ENCODE peak calls at places on chromosomes 5 and 9, in five cellular contexts. T, U, B, C and P are unnamed samples.
A peak's percentile ranks its signal among the peaks of the same experiment; 100 is the strongest.

GRCh38 chr5:111758284-111758628 is 1.3 kb upstream of the NREP start:
- DNase-seq in T (no peak), U (no peak), B (no peak), C (no peak), P (no peak)

GRCh38 chr5:173781826-173782670 is 106.1 kb upstream of the CPEB4 start:
- DNase-seq in T (peak; percentile 28), U (no peak), B (peak; percentile 75), C (peak; percentile 59), P (peak; percentile 37)

GRCh38 chr9:124110307-124110915 is 98.8 kb downstream of the LHX2 start:
- DNase-seq in T (no peak), U (peak; percentile 84), B (peak; percentile 43), C (peak; percentile 28), P (peak; percentile 33)

GRCh38 chr5:79975422-79975821 is 15.6 kb downstream of the MTX3 start:
- DNase-seq in T (no peak), U (no peak), B (no peak), C (no peak), P (no peak)

GRCh38 chr9:69115621-69116020 is 58.5 kb upstream of the TJP2 start:
- DNase-seq in T (no peak), U (no peak), B (no peak), C (no peak), P (no peak)

GRCh38 chr5:128920345-128921215 is 44.7 kb upstream of the SLC27A6 start:
- DNase-seq in T (no peak), U (no peak), B (no peak), C (no peak), P (no peak)

GRCh38 chr5:65203746-65204145 is 278.0 kb downstream of the ADAMTS6 start:
- DNase-seq in T (peak; percentile 39), U (no peak), B (no peak), C (no peak), P (no peak)

GRCh38 chr9:130635306-130635705 is 29.1 kb upstream of the PRDM12 start:
- DNase-seq in T (no peak), U (no peak), B (no peak), C (no peak), P (no peak)

GRCh38 chr5:72363146-72363802 is 43.1 kb downstream of the PTCD2 start:
- DNase-seq in T (no peak), U (no peak), B (no peak), C (no peak), P (no peak)

GRCh38 chr9:97594414-97594921 is 38.7 kb downstream of the TSTD2 start:
- DNase-seq in T (no peak), U (no peak), B (peak; percentile 62), C (no peak), P (no peak)